ENCODE peak calls at places on chromosomes 13 and 19, in four cellular contexts. V is H1, X is WTC11, R is HepG2. K is an unnamed sample.

GRCh38 chr19:16062789-16063188 is 13.5 kb upstream of the TPM4 start:
- DNase-seq in R (no peak), V (peak), X (peak), K (peak)

GRCh38 chr19:33227870-33228599 is 2.4 kb upstream of the SLC7A10 start:
- DNase-seq in R (no peak), X (no peak), V (no peak), K (no peak)

GRCh38 chr13:40456397-40456958 is 210.0 kb downstream of the FOXO1 start:
- DNase-seq in X (no peak), V (no peak), R (no peak), K (no peak)

GRCh38 chr19:58519355-58520256 is at the start of gene ZBTB45:
- DNase-seq in R (peak), X (peak), V (peak), K (peak)

GRCh38 chr19:3175761-3176714 is 2.5 kb upstream of the S1PR4 start:
- DNase-seq in V (no peak), X (no peak), R (no peak), K (no peak)

GRCh38 chr19:48186541-48186991 is 16.1 kb downstream of the ZSWIM9 start:
- DNase-seq in R (no peak), X (no peak), V (no peak), K (no peak)

GRCh38 chr19:54502518-54503048 is at the start of gene LAIR2:
- DNase-seq in V (no peak), X (no peak), R (no peak), K (no peak)

GRCh38 chr19:35110974-35111373 is 4.6 kb upstream of the FXYD3 start:
- DNase-seq in X (no peak), V (no peak), R (no peak), K (no peak)

GRCh38 chr19:20247016-20247683 is 80.1 kb downstream of the ZNF486 start:
- DNase-seq in R (no peak), X (peak), V (peak), K (no peak)

GRCh38 chr19:746956-747355 is 4.0 kb upstream of the MISP start:
- DNase-seq in V (no peak), R (no peak), X (no peak), K (no peak)

GRCh38 chr19:18496167-18496979 is 25.5 kb downstream of the ELL start:
- DNase-seq in R (peak), V (no peak), X (no peak), K (no peak)

DNA sequence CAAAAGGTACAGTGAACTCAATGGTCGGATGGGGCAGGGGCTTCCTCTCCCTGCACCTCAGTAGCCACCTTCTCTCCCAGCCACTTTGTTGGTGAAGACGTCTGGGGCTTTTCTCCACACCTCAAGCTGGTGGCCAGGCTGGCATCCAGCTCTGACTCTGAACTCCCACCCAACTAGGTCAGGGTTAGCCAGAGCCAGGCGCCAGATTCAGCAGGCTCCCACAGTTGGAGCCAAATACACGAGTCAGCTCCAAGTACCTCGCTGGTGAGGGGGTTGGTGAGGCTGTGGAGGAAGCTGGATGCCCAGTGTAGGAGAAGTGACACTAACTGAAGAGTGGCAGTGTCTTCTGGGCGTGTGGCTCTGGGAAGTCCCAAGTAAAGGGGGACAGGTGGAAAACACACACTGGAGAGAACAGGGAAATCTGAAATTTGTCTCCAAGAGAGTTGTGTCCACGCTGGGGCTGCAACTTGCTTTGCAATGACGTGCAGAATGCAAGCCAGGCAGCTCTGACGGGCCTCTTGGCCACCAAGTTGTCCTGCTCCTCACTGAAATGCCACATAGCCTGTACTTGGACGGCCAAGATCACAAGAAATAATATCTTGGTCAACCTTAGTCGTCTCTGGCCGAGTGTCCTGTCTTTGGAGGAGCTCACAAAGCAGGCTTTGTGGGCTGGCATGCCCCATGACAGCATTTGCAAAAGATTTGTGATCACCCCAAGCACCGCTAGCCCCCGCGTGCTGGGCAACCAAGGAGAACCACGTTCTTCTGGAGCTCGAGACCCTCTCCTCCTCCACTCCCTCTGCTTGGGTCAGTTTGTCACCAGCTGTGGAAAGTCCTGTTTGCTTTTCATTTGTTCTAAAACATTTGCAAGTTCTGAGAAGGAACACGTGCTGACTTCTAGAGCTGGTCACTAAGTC is 18.1 kb downstream of the SLC7A1 start:
- DNase-seq in R (no peak), X (no peak), V (no peak), K (no peak)
- TF ChIP-seq SP1 in R (no peak), X (no peak), V (no peak), K (no peak)

DNA sequence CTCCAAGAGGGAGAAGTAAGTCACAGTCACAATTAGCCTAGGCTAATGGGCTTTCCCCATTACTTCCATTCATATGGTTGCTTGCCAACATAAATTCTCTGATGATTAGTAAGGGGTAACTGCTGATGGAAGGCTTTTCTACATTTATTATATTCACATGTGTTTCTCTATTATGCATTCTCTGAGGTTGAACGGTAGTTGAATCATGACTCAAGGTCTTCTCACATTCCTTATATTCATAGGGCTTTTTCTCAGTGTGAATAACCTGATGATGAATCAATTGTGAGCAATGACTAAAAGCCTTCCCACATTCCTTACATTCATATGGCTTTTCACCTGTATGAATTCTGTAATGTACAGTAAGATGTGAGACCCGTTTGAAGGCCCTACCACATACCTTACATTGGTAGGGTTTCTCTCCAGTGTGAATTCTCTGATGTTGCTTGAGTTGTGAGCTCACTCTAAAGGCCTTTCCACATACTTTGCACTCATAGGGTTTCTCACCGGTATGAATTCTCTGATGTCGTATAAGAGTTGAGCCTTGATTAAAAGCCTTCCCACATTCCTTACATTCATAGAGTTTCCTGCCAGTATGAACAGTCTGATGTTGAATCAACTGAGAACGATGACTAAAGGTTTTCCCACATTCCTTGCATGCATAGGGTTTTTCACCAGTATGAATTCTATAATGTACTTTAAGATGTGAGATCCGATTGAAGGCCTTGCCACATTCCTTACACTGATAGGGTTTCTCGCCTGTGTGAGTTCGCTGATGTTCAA is 9.3 kb downstream of the ZNF582 start:
- DNase-seq in V (no peak), R (no peak), X (no peak), K (no peak)
- TF ChIP-seq SP1 in V (no peak), R (no peak), X (no peak), K (no peak)

GRCh38 chr13:27194895-27195764 is 23.5 kb upstream of the USP12 start:
- DNase-seq in V (no peak), R (no peak), X (no peak), K (no peak)
- TF ChIP-seq SP1 in V (no peak), R (no peak), X (no peak), K (no peak)

GRCh38 chr19:43739419-43739818 is 15.3 kb downstream of the SMG9 start:
- DNase-seq in V (no peak), R (no peak), X (no peak), K (no peak)
- TF ChIP-seq SP1 in V (no peak), R (no peak), X (no peak), K (no peak)

DNA sequence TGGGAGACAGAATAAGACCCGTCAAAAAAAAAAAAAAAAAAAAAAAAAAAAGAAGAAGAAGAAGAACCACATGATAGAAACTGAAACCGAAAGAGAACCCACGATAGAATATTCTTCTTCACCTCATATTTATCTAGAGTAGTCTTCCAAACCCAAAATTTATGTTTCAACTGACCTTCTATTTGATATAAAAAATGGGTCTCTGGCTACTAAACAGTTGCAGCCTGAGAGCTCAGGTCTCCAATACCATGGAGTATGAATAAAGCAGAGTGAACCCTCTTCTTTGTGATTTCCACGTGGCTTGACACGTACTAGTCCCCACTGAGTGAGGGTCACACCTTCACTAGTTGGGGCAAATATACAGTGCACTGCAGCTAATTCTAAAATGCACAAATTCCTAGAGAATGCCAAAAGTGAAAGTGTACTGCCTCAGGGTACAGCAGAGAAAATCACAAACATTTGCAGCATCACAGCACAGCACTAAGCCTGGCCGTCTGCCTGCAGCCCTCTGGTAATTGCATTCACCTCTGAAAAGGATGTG is 30.8 kb upstream of the RFC3 start:
- DNase-seq in V (no peak), X (no peak), R (no peak), K (no peak)
- TF ChIP-seq SP1 in V (no peak), X (no peak), R (no peak), K (no peak)

GRCh38 chr13:57878291-57878690 is 246.7 kb downstream of the PCDH17 start:
- DNase-seq in X (no peak), V (no peak), R (no peak), K (no peak)
- TF ChIP-seq SP1 in X (no peak), V (no peak), R (no peak), K (no peak)

DNA sequence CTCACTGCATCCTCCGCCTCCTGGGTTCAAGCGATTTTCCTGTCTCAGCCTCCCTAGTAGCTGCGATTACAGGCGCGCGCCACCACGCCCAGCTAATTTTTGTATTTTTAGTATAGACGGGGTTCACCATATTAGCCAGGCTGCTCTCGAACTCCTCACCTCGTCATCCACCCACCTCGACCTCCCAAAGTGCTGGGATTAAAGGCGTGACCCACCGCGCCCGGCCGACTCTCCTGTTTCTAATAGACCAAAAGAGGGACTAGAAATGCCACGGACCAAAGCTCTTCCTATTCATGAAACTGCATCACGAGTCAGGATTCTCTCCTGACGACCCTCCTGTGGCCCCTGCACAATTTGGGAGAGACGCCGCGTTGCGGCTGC is 563 bp downstream of the ZNF43 start:
- DNase-seq in X (no peak), R (no peak), V (no peak), K (no peak)
- TF ChIP-seq SP1 in X (no peak), R (no peak), V (no peak), K (no peak)

GRCh38 chr13:95745752-95746151 is 68.8 kb downstream of the DNAJC3 start:
- DNase-seq in V (no peak), X (no peak), R (no peak), K (peak)

GRCh38 chr13:95741584-95742563 is 64.9 kb downstream of the DNAJC3 start:
- DNase-seq in R (no peak), X (no peak), V (no peak), K (no peak)

GRCh38 chr13:95740921-95741320 is 64.0 kb downstream of the DNAJC3 start:
- DNase-seq in V (no peak), R (no peak), X (no peak), K (no peak)

GRCh38 chr13:95745289-95745688 is 68.3 kb downstream of the DNAJC3 start:
- DNase-seq in X (no peak), V (no peak), R (no peak), K (no peak)

GRCh38 chr13:95743192-95743591 is 66.3 kb downstream of the DNAJC3 start:
- DNase-seq in V (no peak), R (no peak), X (no peak), K (no peak)
- TF ChIP-seq SP1 in V (no peak), R (no peak), X (no peak), K (no peak)